ENCODE peak calls at places on chromosomes 16 and 17, in four cellular contexts. Z, J, O and R are unnamed samples.

GRCh38 chr17:56737741-56738161 is 96.0 kb downstream of the C17orf67 start:
- DNase-seq in O (no peak), J (peak; percentile 68), Z (no peak), R (no peak)

GRCh38 chr17:41666708-41667279 is 21.9 kb upstream of the EIF1 start:
- DNase-seq in Z (peak; percentile 96), J (peak; percentile 52), O (peak; percentile 90), R (peak; percentile 81)

GRCh38 chr17:31327534-31328526 is 6.4 kb upstream of the EVI2A start:
- DNase-seq in J (peak; percentile 91), O (no peak), Z (peak; percentile 19), R (no peak)

GRCh38 chr16:30399435-30400186 is 4.4 kb downstream of the ZNF48 start:
- DNase-seq in O (no peak), J (no peak), Z (no peak), R (no peak)

GRCh38 chr16:85485379-85485778 is 127.7 kb upstream of the GSE1 start:
- DNase-seq in O (no peak), J (no peak), Z (no peak), R (no peak)

GRCh38 chr17:27845264-27846041 is 45.1 kb upstream of the NOS2 start:
- DNase-seq in J (no peak), O (no peak), Z (no peak), R (no peak)

GRCh38 chr17:44492706-44493272 is 10.4 kb downstream of the GPATCH8 start:
- DNase-seq in O (no peak), J (no peak), Z (no peak), R (no peak)

GRCh38 chr17:51079049-51079448 is 41.6 kb downstream of the SPAG9 start:
- DNase-seq in O (no peak), Z (no peak), J (peak; percentile 36), R (no peak)

GRCh38 chr16:54489225-54489781 is 202.7 kb upstream of the IRX3 start:
- DNase-seq in Z (no peak), O (no peak), J (no peak), R (no peak)

GRCh38 chr16:87926246-87927194 is 9.8 kb downstream of the CA5A start:
- DNase-seq in J (no peak), Z (no peak), O (no peak), R (no peak)

GRCh38 chr16:87451563-87452210 is 41.1 kb downstream of the ZCCHC14 start:
- DNase-seq in O (no peak), J (no peak), Z (no peak), R (no peak)

GRCh38 chr16:89308391-89309333 is 91.2 kb downstream of the ZNF778 start:
- DNase-seq in O (no peak), J (no peak), Z (no peak), R (no peak)

GRCh38 chr17:18326039-18326438 is 10.9 kb downstream of the SMCR8 start:
- DNase-seq in O (no peak), J (no peak), Z (no peak), R (no peak)

GRCh38 chr17:79914813-79915740 is 75.8 kb upstream of the CBX4 start:
- DNase-seq in Z (no peak), O (no peak), J (no peak), R (no peak)

GRCh38 chr17:82022310-82022980 is at the start of gene CENPX:
- DNase-seq in O (no peak), Z (no peak), J (no peak), R (peak; percentile 47)

GRCh38 chr16:425082-425718 is at the start of gene RAB11FIP3:
- DNase-seq in Z (peak; percentile 82), J (peak; percentile 70), O (no peak), R (peak; percentile 70)

GRCh38 chr17:78132086-78132676 is 1.6 kb downstream of the TMC8 start:
- DNase-seq in J (no peak), Z (no peak), O (no peak), R (peak; percentile 43)

GRCh38 chr16:26963109-26963508 is 103.6 kb upstream of the C16orf82 start:
- DNase-seq in O (no peak), Z (no peak), J (peak; percentile 16), R (no peak)
- TF ChIP-seq CTCF in O (no peak), Z (no peak), J (peak; percentile 42), R (peak; percentile 51)

GRCh38 chr16:80384862-80385261 is 155.9 kb upstream of the DYNLRB2 start:
- DNase-seq in J (no peak), O (no peak), Z (no peak), R (no peak)

GRCh38 chr16:80391095-80391494 is 149.7 kb upstream of the DYNLRB2 start:
- DNase-seq in J (no peak), O (no peak), Z (no peak), R (no peak)

DNA sequence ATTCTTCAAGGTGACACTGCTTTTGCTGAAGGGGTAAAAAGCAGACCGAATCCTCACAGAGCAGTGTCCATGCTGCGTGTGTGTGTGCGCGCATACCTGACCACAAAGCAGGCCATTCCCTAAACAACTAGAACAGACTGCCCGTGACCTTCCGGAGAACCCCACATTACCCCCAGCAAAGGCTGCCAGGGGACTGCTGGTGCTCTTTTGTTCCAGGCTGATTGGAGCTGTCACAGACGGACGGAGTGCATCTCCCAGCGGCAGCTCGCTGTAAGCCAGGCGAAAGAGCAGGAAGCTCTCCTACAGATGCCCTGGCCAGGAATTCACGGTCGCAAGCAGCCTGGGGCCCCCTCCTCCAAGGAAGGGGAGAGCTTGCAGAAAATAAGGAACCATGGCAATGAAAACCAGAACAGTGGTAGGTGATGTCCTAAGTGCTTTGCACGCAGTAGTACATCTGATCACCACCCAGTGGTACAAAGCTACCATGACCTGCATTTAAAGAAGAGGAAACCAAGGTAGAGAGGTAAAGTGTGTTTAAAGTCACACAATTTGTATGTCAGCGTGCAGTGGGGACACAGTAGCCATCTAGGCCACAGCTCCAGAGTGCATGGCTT is 153.4 kb upstream of the DYNLRB2 start:
- DNase-seq in O (no peak), Z (no peak), J (no peak), R (no peak)
- TF ChIP-seq CTCF in O (no peak), Z (no peak), J (no peak), R (no peak)

GRCh38 chr16:56931769-56932587 is at the start of gene HERPUD1:
- DNase-seq in Z (peak; percentile 99), J (peak; percentile 98), O (peak; percentile 98), R (peak; percentile 95)
- TF ChIP-seq CTCF in Z (peak; percentile 8), J (no peak), O (no peak), R (peak; percentile 36)

GRCh38 chr16:27436065-27436464 is 34.1 kb downstream of the IL21R start:
- DNase-seq in O (peak; percentile 42), J (no peak), Z (no peak), R (no peak)
- TF ChIP-seq CTCF in O (no peak), J (no peak), Z (no peak), R (no peak)

GRCh38 chr16:56315955-56316354 is 109.4 kb downstream of the AMFR start:
- DNase-seq in J (no peak), Z (no peak), O (no peak), R (no peak)
- TF ChIP-seq CTCF in J (no peak), Z (no peak), O (no peak), R (no peak)

GRCh38 chr17:47953945-47954344 is 3.7 kb downstream of the PRR15L start:
- DNase-seq in O (no peak), J (no peak), Z (no peak), R (no peak)
- TF ChIP-seq CTCF in O (no peak), J (no peak), Z (no peak), R (peak; percentile 19)

GRCh38 chr17:63406689-63407330 is 39.3 kb downstream of the CYB561 start:
- DNase-seq in O (no peak), Z (peak; percentile 87), J (peak; percentile 88), R (peak; percentile 56)

GRCh38 chr17:63402808-63403207 is 43.3 kb downstream of the CYB561 start:
- DNase-seq in J (peak; percentile 42), Z (no peak), O (no peak), R (no peak)

GRCh38 chr17:63405020-63405419 is 41.1 kb downstream of the CYB561 start:
- DNase-seq in Z (no peak), O (no peak), J (no peak), R (no peak)

GRCh38 chr17:63407741-63408330 is 38.3 kb downstream of the CYB561 start:
- DNase-seq in J (peak; percentile 53), Z (no peak), O (no peak), R (no peak)

GRCh38 chr17:63405741-63406261 is 40.3 kb downstream of the CYB561 start:
- DNase-seq in J (peak; percentile 85), O (no peak), Z (peak; percentile 63), R (no peak)
- TF ChIP-seq CTCF in J (peak; percentile 71), O (peak; percentile 63), Z (peak; percentile 75), R (peak; percentile 67)